ENCODE peak calls at places on chromosome 12, in seven cellular contexts. One of them, this sample, is unnamed.

GRCh38 chr12:79555006-79555925 is 135.5 kb downstream of the PAWR start:
- DNase-seq in GM23248: peak
- DNase-seq in endodermal cell: no peak
- DNase-seq in AG08396: peak
- DNase-seq in NCI-H1092 treated with DMSO at 0.1 percent for 48 hours: peak
- DNase-seq in mesenchymal stem cell: peak
- DNase-seq in cardiac fibroblast: peak
- DNase-seq in this sample: peak

GRCh38 chr12:81208193-81208946 is 130.5 kb downstream of the ACSS3 start:
- DNase-seq in GM23248: peak
- DNase-seq in endodermal cell: no peak
- DNase-seq in AG08396: no peak
- DNase-seq in NCI-H1092 treated with DMSO at 0.1 percent for 48 hours: no peak
- DNase-seq in mesenchymal stem cell: peak
- DNase-seq in cardiac fibroblast: peak
- DNase-seq in this sample: peak

GRCh38 chr12:27505771-27506170 is 18.2 kb upstream of the PPFIBP1 start:
- DNase-seq in GM23248: no peak
- DNase-seq in endodermal cell: no peak
- DNase-seq in AG08396: no peak
- DNase-seq in NCI-H1092 treated with DMSO at 0.1 percent for 48 hours: peak
- DNase-seq in mesenchymal stem cell: no peak
- DNase-seq in cardiac fibroblast: peak
- DNase-seq in this sample: peak

GRCh38 chr12:80954857-80955520 is 17.3 kb upstream of the LIN7A start:
- DNase-seq in GM23248: no peak
- DNase-seq in endodermal cell: no peak
- DNase-seq in AG08396: no peak
- DNase-seq in NCI-H1092 treated with DMSO at 0.1 percent for 48 hours: no peak
- DNase-seq in mesenchymal stem cell: no peak
- DNase-seq in cardiac fibroblast: no peak
- DNase-seq in this sample: no peak

GRCh38 chr12:106767954-106768501 is 6.5 kb upstream of the RIC8B start:
- DNase-seq in GM23248: no peak
- DNase-seq in endodermal cell: peak
- DNase-seq in AG08396: no peak
- DNase-seq in NCI-H1092 treated with DMSO at 0.1 percent for 48 hours: no peak
- DNase-seq in mesenchymal stem cell: no peak
- DNase-seq in cardiac fibroblast: peak
- DNase-seq in this sample: no peak

GRCh38 chr12:12466157-12466556 is 96.5 kb downstream of the DUSP16 start:
- DNase-seq in GM23248: no peak
- DNase-seq in endodermal cell: no peak
- DNase-seq in AG08396: no peak
- DNase-seq in NCI-H1092 treated with DMSO at 0.1 percent for 48 hours: no peak
- DNase-seq in mesenchymal stem cell: no peak
- DNase-seq in cardiac fibroblast: no peak
- DNase-seq in this sample: no peak

GRCh38 chr12:113612076-113612728 is 140.5 kb upstream of the LHX5 start:
- DNase-seq in GM23248: no peak
- DNase-seq in endodermal cell: no peak
- DNase-seq in AG08396: no peak
- DNase-seq in NCI-H1092 treated with DMSO at 0.1 percent for 48 hours: no peak
- DNase-seq in mesenchymal stem cell: no peak
- DNase-seq in cardiac fibroblast: no peak
- DNase-seq in this sample: no peak

GRCh38 chr12:78146365-78146772 is 315.7 kb downstream of the NAV3 start:
- DNase-seq in GM23248: peak
- DNase-seq in endodermal cell: no peak
- DNase-seq in AG08396: peak
- DNase-seq in NCI-H1092 treated with DMSO at 0.1 percent for 48 hours: peak
- DNase-seq in mesenchymal stem cell: peak
- DNase-seq in cardiac fibroblast: peak
- DNase-seq in this sample: peak

GRCh38 chr12:124621296-124621660 is 53.9 kb upstream of the NCOR2 start:
- DNase-seq in GM23248: peak
- DNase-seq in endodermal cell: peak
- DNase-seq in AG08396: peak
- DNase-seq in NCI-H1092 treated with DMSO at 0.1 percent for 48 hours: no peak
- DNase-seq in mesenchymal stem cell: no peak
- DNase-seq in cardiac fibroblast: peak
- DNase-seq in this sample: no peak

GRCh38 chr12:120890963-120891362 is 13.2 kb downstream of the SPPL3 start:
- DNase-seq in GM23248: no peak
- DNase-seq in endodermal cell: no peak
- DNase-seq in AG08396: no peak
- DNase-seq in NCI-H1092 treated with DMSO at 0.1 percent for 48 hours: no peak
- DNase-seq in mesenchymal stem cell: peak
- DNase-seq in cardiac fibroblast: no peak
- DNase-seq in this sample: no peak

GRCh38 chr12:103523771-103524170 is 28.0 kb upstream of the C12orf42 start:
- DNase-seq in GM23248: no peak
- DNase-seq in endodermal cell: no peak
- DNase-seq in AG08396: no peak
- DNase-seq in NCI-H1092 treated with DMSO at 0.1 percent for 48 hours: no peak
- DNase-seq in mesenchymal stem cell: no peak
- DNase-seq in cardiac fibroblast: no peak
- DNase-seq in this sample: no peak

GRCh38 chr12:48169011-48169410 is 11.7 kb upstream of the ASB8 start:
- DNase-seq in GM23248: no peak
- DNase-seq in endodermal cell: no peak
- DNase-seq in AG08396: no peak
- DNase-seq in NCI-H1092 treated with DMSO at 0.1 percent for 48 hours: no peak
- DNase-seq in mesenchymal stem cell: no peak
- DNase-seq in cardiac fibroblast: no peak
- DNase-seq in this sample: no peak

This sample was measured in LHCN-M2.